ENCODE peak calls at places on chromosomes 7 and 10, in ten cellular contexts. J is SJSA1, A is right lobe of liver, D is aorta, Z is lower lobe of right lung, I is IMR-90, C is adrenal gland, K is epithelial cell of esophagus, N is MM.1S, U is lung. X is an unnamed sample.

GRCh38 chr7:66224171-66224773 is 19.1 kb downstream of the TPST1 start:
- DNase-seq in J (no peak), A (peak; percentile 62), D (no peak), Z (no peak), I (no peak), C (no peak), K (peak; percentile 80), N (no peak), U (no peak), X (no peak)

GRCh38 chr7:42236266-42237161 is 495 bp downstream of the GLI3 start:
- DNase-seq in J (peak; percentile 63), A (peak; percentile 53), D (peak; percentile 69), Z (peak; percentile 60), I (peak; percentile 72), C (peak; percentile 65), K (peak; percentile 54), N (peak; percentile 42), U (no peak), X (peak; percentile 80)

GRCh38 chr7:49635800-49636199 is 137.6 kb upstream of the VWC2 start:
- DNase-seq in J (no peak), A (no peak), D (no peak), Z (no peak), I (no peak), C (no peak), K (no peak), N (peak; percentile 14), U (no peak), X (no peak)

GRCh38 chr7:63925262-63925625 is 73.4 kb upstream of the ZNF722 start:
- DNase-seq in J (no peak), A (peak; percentile 50), D (no peak), Z (no peak), I (no peak), C (no peak), K (no peak), N (no peak), U (no peak), X (peak; percentile 39)

GRCh38 chr7:113199841-113200240 is 81.5 kb upstream of the SMIM30 start:
- DNase-seq in J (no peak), A (no peak), D (no peak), Z (no peak), I (peak; percentile 82), C (no peak), K (peak; percentile 38), N (no peak), U (no peak), X (no peak)

GRCh38 chr7:132434041-132434440 is 142.2 kb downstream of the PLXNA4 start:
- DNase-seq in J (no peak), A (no peak), D (no peak), Z (no peak), I (no peak), C (no peak), K (no peak), N (no peak), U (no peak), X (no peak)

GRCh38 chr10:31830887-31831286 is 97.7 kb downstream of the ARHGAP12 start:
- DNase-seq in J (no peak), A (no peak), D (no peak), Z (no peak), I (peak; percentile 71), C (no peak), K (no peak), N (no peak), U (no peak), X (no peak)

GRCh38 chr7:69790915-69791473 is 192.7 kb downstream of the AUTS2 start:
- DNase-seq in J (no peak), A (no peak), D (no peak), Z (no peak), I (no peak), C (no peak), K (no peak), N (no peak), U (no peak), X (no peak)

GRCh38 chr7:23291957-23292560 is 7.1 kb upstream of the MALSU1 start:
- DNase-seq in J (no peak), A (no peak), D (no peak), Z (no peak), I (no peak), C (no peak), K (no peak), N (no peak), U (no peak), X (no peak)

GRCh38 chr10:123134915-123135414 is 805 bp upstream of the HMX3 start:
- DNase-seq in J (peak; percentile 42), A (no peak), D (no peak), Z (no peak), I (no peak), C (no peak), K (no peak), N (no peak), U (no peak), X (no peak)

GRCh38 chr10:29922904-29923303 is 136.5 kb downstream of the JCAD start:
- DNase-seq in J (no peak), A (no peak), D (no peak), Z (no peak), I (no peak), C (no peak), K (no peak), N (no peak), U (no peak), X (no peak)

GRCh38 chr10:6018422-6018821 is 41.1 kb upstream of the IL15RA start:
- DNase-seq in J (no peak), A (no peak), D (no peak), Z (no peak), I (no peak), C (peak; percentile 42), K (no peak), N (no peak), U (no peak), X (no peak)

DNA sequence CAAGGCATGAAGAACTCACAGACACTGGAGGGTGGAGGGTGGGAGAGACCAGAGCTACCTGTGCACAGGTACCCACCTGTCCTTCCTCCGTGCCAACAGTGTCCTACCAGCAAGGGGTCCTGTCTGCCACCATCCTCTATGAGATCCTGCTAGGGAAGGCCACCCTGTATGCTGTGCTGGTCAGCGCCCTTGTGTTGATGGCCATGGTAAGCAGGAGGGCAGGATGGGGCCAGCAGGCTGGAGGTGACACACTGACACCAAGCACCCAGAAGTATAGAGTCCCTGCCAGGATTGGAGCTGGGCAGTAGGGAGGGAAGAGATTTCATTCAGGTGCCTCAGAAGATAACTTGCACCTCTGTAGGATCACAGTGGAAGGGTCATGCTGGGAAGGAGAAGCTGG is 21.8 kb downstream of the PRSS2 start:
- DNase-seq in J (no peak), A (no peak), D (no peak), Z (no peak), I (no peak), C (no peak), K (no peak), N (no peak), U (no peak), X (no peak)
- H3K4me3 ChIP-seq in J (no peak overlapping the region), A (no peak overlapping the region), D (no peak overlapping the region), Z (no peak overlapping the region), I (no peak overlapping the region), C (no peak overlapping the region), K (no peak overlapping the region), N (no peak overlapping the region), U (no peak overlapping the region), X (no peak overlapping the region)

DNA sequence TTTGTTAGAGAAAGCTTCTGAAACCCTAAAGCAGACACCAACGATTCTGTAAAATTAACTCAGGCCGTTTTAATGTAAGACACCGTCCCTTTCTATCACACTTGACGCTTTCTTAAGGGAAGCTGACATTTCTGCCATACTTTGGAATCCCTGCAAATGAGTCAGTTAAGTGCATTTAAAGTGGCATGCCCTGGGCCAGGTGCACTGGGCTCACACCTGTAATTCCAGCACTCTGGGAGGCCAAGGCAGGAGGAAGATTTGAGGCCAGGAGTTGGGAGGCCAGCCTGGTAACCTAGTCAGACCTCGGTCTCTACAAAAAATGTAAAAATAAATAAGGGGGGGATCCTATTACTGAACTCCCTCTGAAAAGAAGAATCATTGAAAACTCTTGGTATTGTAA is 4.4 kb downstream of the UBE2H start:
- DNase-seq in J (no peak), A (no peak), D (no peak), Z (no peak), I (no peak), C (no peak), K (no peak), N (no peak), U (no peak), X (no peak)
- H3K4me3 ChIP-seq in J (no peak overlapping the region), A (no peak overlapping the region), D (no peak overlapping the region), Z (no peak overlapping the region), I (no peak overlapping the region), C (no peak overlapping the region), K (peak overlapping the region; percentile 84), N (peak overlapping the region; percentile 89), U (no peak overlapping the region), X (no peak overlapping the region)

GRCh38 chr10:79046326-79046725 is 22.4 kb upstream of the ZMIZ1 start:
- DNase-seq in J (no peak), A (peak; percentile 22), D (peak; percentile 2), Z (no peak), I (no peak), C (peak; percentile 2), K (no peak), N (no peak), U (no peak), X (no peak)

GRCh38 chr10:79045566-79046175 is 23.1 kb upstream of the ZMIZ1 start:
- DNase-seq in J (no peak), A (peak; percentile 29), D (peak; percentile 18), Z (peak; percentile 24), I (no peak), C (peak; percentile 4), K (no peak), N (no peak), U (no peak), X (peak; percentile 4)

GRCh38 chr10:79044036-79044664 is 24.6 kb upstream of the ZMIZ1 start:
- DNase-seq in J (no peak), A (peak; percentile 4), D (peak; percentile 21), Z (peak; percentile 18), I (no peak), C (peak; percentile 0), K (no peak), N (no peak), U (no peak), X (no peak)

GRCh38 chr10:79042639-79043411 is 25.9 kb upstream of the ZMIZ1 start:
- DNase-seq in J (no peak), A (no peak), D (no peak), Z (no peak), I (no peak), C (no peak), K (no peak), N (no peak), U (no peak), X (no peak)

DNA sequence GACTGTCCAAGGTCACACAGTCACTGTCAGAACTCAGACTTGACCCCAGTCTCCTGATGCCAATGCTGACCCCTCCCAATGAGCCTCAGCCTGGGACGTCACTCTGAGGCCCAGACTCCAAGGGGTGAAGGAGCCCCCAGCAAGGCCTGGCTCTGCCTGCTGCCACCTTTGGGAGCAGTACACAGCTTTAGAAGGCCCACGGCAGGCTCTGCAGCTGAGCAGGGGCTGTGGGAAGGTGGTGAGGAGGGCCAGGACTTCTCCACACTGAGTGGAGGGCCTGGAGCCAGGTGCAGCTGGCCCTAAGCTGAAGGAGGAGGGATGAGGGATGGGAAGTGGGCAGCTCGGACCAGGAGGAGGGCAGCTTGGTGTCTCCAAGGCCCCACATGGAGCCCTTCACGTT is 23.9 kb upstream of the ZMIZ1 start:
- DNase-seq in J (no peak), A (peak; percentile 32), D (peak; percentile 38), Z (peak; percentile 42), I (no peak), C (peak; percentile 6), K (no peak), N (no peak), U (no peak), X (no peak)
- H3K4me3 ChIP-seq in J (no peak overlapping the region), A (no peak overlapping the region), D (no peak overlapping the region), Z (no peak overlapping the region), I (no peak overlapping the region), C (no peak overlapping the region), K (no peak overlapping the region), N (no peak overlapping the region), U (no peak overlapping the region), X (no peak overlapping the region)

GRCh38 chr10:58637372-58637771 is 124.7 kb downstream of the BICC1 start:
- DNase-seq in J (peak; percentile 68), A (no peak), D (no peak), Z (no peak), I (no peak), C (no peak), K (no peak), N (no peak), U (no peak), X (no peak)
- H3K4me3 ChIP-seq in J (no peak overlapping the region), A (no peak overlapping the region), D (no peak overlapping the region), Z (no peak overlapping the region), I (no peak overlapping the region), C (no peak overlapping the region), K (no peak overlapping the region), N (no peak overlapping the region), U (no peak overlapping the region), X (no peak overlapping the region)